ENCODE peak calls at places on chromosome 3, in seven cellular contexts. H is stomach; I is hepatocyte; V is fibroblast of lung; L is BJ; X is OCI-LY7; P is CD8-positive, alpha-beta memory T cell. E is an unnamed sample.

GRCh38 chr3:134078169-134078821 is 48.6 kb upstream of the SLCO2A1 start:
- DNase-seq in L (no peak), H (no peak), V (no peak), X (no peak), P (no peak), I (no peak), E (no peak)

GRCh38 chr3:103195201-103195600 is 760.4 kb downstream of the ZPLD1 start:
- DNase-seq in H (no peak), I (peak), L (no peak), X (no peak), V (peak), P (no peak), E (no peak)

GRCh38 chr3:78832785-78833204 is 935.0 kb downstream of the ROBO1 start:
- DNase-seq in V (no peak), X (no peak), H (no peak), I (peak), L (no peak), P (no peak), E (no peak)

GRCh38 chr3:72627276-72627675 is 221.0 kb downstream of the SHQ1 start:
- DNase-seq in P (no peak), V (no peak), L (no peak), X (no peak), H (no peak), I (no peak), E (no peak)

GRCh38 chr3:29171583-29171990 is 109.3 kb upstream of the RBMS3 start:
- DNase-seq in I (no peak), V (peak), X (peak), P (no peak), H (no peak), L (no peak), E (no peak)

GRCh38 chr3:65667963-65668362 is 370.8 kb downstream of the MAGI1 start:
- DNase-seq in V (no peak), P (no peak), I (no peak), H (no peak), X (no peak), L (no peak), E (no peak)

GRCh38 chr3:46858456-46858855 is 4.8 kb downstream of the MYL3 start:
- DNase-seq in I (no peak), H (no peak), V (no peak), L (no peak), X (no peak), P (peak), E (no peak)

GRCh38 chr3:31704651-31705179 is 172.0 kb downstream of the STT3B start:
- DNase-seq in L (peak), H (peak), X (no peak), V (peak), I (peak), P (no peak), E (peak)

GRCh38 chr3:139127101-139127500 is 82.4 kb upstream of the PRR23C start:
- DNase-seq in P (no peak), I (no peak), L (no peak), H (no peak), V (peak), X (no peak), E (no peak)

GRCh38 chr3:111828506-111828905 is 30.6 kb upstream of the PHLDB2 start:
- DNase-seq in H (no peak), P (no peak), I (no peak), X (no peak), L (no peak), V (no peak), E (no peak)

GRCh38 chr3:42505203-42505848 is 2.9 kb downstream of the VIPR1 start:
- DNase-seq in X (no peak), L (no peak), V (no peak), H (peak), P (no peak), I (peak), E (no peak)

GRCh38 chr3:38002940-38003339 is 12.4 kb downstream of the VILL start:
- DNase-seq in H (no peak), L (no peak), X (no peak), P (peak), V (no peak), I (no peak), E (no peak)

GRCh38 chr3:169811606-169812123 is 1.0 kb upstream of the LRRIQ4 start:
- DNase-seq in X (peak), L (peak), H (no peak), I (peak), P (no peak), V (peak), E (no peak)

GRCh38 chr3:72319202-72320095 is 528.8 kb downstream of the SHQ1 start:
- DNase-seq in L (no peak), I (peak), H (no peak), X (no peak), V (no peak), P (no peak), E (no peak)

GRCh38 chr3:108132727-108133373 is 42.0 kb upstream of the CD47 start:
- DNase-seq in I (no peak), V (peak), H (no peak), P (no peak), X (no peak), L (no peak), E (peak)

GRCh38 chr3:48595526-48596121 is 495 bp upstream of the COL7A1 start:
- DNase-seq in V (peak), I (peak), H (peak), P (no peak), L (peak), X (no peak), E (no peak)

GRCh38 chr3:190618349-190619030 is 104.6 kb downstream of the IL1RAP start:
- DNase-seq in I (no peak), L (no peak), H (no peak), P (no peak), X (no peak), V (no peak), E (no peak)

DNA sequence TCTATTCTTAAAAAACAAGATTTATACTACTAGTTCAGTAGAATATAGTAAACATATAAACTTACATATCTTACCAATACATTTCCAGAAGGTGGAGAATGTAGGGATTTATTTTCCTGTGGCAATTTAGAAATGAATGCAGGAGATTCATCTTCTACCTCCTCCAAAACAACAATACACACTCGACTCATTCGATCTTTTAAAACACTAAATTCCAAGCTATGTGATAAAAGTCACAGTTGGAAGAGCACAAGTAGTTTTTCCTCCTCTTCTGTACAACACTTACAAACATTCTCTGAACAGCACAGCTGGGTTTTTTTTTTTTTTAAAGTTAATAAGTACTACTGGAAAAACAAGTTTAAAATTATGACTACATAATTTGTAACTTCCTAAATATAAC is 1.4 kb downstream of the ANKRD28 start:
- DNase-seq in X (no peak), P (no peak), H (no peak), V (no peak), L (no peak), I (no peak), E (no peak)
- H3K4me3 ChIP-seq in X (no peak), P (no peak), H (peak), V (peak), L (peak), I (peak), E (peak)

GRCh38 chr3:100532411-100532810 is 40.0 kb downstream of the TMEM45A start:
- DNase-seq in L (no peak), H (no peak), I (no peak), X (no peak), V (no peak), P (no peak), E (no peak)
- H3K4me3 ChIP-seq in L (no peak), H (no peak), I (no peak), X (no peak), V (no peak), P (no peak), E (no peak)

GRCh38 chr3:36380171-36381031 is at the start of gene STAC:
- DNase-seq in P (no peak), H (no peak), L (no peak), I (peak), X (no peak), V (no peak), E (no peak)
- H3K4me3 ChIP-seq in P (no peak), H (peak), L (peak), I (peak), X (no peak), V (peak), E (peak)

GRCh38 chr3:27714101-27714526 is 8.0 kb downstream of the EOMES start:
- DNase-seq in X (no peak), I (no peak), H (no peak), V (no peak), L (no peak), P (no peak), E (no peak)
- H3K4me3 ChIP-seq in X (no peak), I (peak), H (peak), V (peak), L (no peak), P (peak), E (no peak)

GRCh38 chr3:10761583-10761982 is 54.4 kb upstream of the SLC6A11 start:
- DNase-seq in P (no peak), X (no peak), H (no peak), L (no peak), I (no peak), V (no peak), E (no peak)
- H3K4me3 ChIP-seq in P (no peak), X (no peak), H (no peak), L (no peak), I (no peak), V (no peak), E (no peak)

GRCh38 chr3:186281172-186281571 is 80.9 kb downstream of the DGKG start:
- DNase-seq in H (no peak), P (no peak), I (no peak), X (no peak), V (peak), L (no peak), E (no peak)
- H3K4me3 ChIP-seq in H (no peak), P (no peak), I (no peak), X (no peak), V (no peak), L (no peak), E (no peak)

DNA sequence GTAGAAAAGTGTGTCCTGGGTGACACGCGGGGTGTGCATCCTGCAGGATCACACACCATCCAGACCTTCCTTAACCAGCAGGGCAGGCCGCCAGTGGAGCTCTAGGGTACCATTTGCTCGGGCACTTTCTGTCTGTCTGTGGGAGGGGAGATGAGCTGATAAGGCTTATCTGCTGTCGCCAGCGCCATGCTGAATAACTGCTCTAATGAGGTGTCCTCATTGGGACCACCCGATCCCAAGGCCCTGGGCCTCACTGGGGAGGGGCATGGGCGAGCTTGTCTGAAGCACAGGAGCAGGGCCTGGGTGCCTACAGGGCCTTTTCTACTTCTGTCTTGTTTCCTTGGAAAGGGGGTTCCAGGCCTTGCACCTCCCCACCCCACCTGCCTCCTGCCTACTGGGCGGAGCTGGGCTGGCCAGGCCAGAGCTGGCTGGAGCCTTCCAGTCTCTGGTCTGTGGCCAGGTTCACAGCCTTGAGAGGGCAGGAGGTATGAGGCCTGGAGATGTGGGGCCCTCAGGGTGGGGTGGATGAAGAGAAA is 2.5 kb upstream of the GATA2 start:
- DNase-seq in P (no peak), I (no peak), X (no peak), L (no peak), V (no peak), H (no peak), E (no peak)
- H3K4me3 ChIP-seq in P (no peak), I (no peak), X (no peak), L (no peak), V (no peak), H (no peak), E (no peak)